ENCODE peak calls at places on chromosomes 5 and 9, in seven cellular contexts. I, H, P, U, Y, L and Q are unnamed samples.

GRCh38 chr9:129081388-129081889 is 528 bp downstream of the DOLPP1 start:
- DNase-seq in U (no peak), Y (no peak), L (peak; percentile 54), H (no peak), I (no peak), P (no peak), Q (no peak)

GRCh38 chr5:115375922-115376321 is 79.5 kb upstream of the CCDC112 start:
- DNase-seq in I (no peak), Y (no peak), L (no peak), P (no peak), H (no peak), U (no peak), Q (peak; percentile 88)

GRCh38 chr5:73496984-73497457 is 1.2 kb upstream of the BTF3 start:
- DNase-seq in U (peak; percentile 77), P (peak; percentile 40), Y (peak; percentile 27), H (peak; percentile 85), I (peak; percentile 71), L (peak; percentile 82), Q (no peak)

GRCh38 chr9:98314381-98315066 is 59.1 kb upstream of the TBC1D2 start:
- DNase-seq in H (no peak), U (no peak), Y (no peak), P (no peak), I (no peak), L (no peak), Q (no peak)

GRCh38 chr9:114312513-114312875 is 10.4 kb upstream of the ORM1 start:
- DNase-seq in Y (no peak), P (no peak), H (no peak), I (no peak), U (no peak), L (no peak), Q (peak; percentile 41)

GRCh38 chr5:39501403-39501802 is 76.6 kb upstream of the DAB2 start:
- DNase-seq in U (no peak), H (peak; percentile 32), I (no peak), Y (no peak), P (peak; percentile 71), L (no peak), Q (no peak)

GRCh38 chr9:36250079-36250478 is 8.2 kb downstream of the GNE start:
- DNase-seq in H (no peak), I (no peak), Y (no peak), L (no peak), U (no peak), P (no peak), Q (no peak)

GRCh38 chr9:134887686-134888602 is 7.3 kb downstream of the FCN2 start:
- DNase-seq in I (no peak), Y (no peak), L (no peak), U (no peak), P (no peak), H (no peak), Q (peak; percentile 42)

GRCh38 chr9:78775211-78775610 is 478.3 kb downstream of the PSAT1 start:
- DNase-seq in P (no peak), I (no peak), Y (no peak), L (peak; percentile 69), U (no peak), H (no peak), Q (no peak)

GRCh38 chr9:1429328-1429727 is 379.2 kb downstream of the DMRT2 start:
- DNase-seq in P (no peak), L (peak; percentile 20), Y (no peak), I (no peak), H (peak; percentile 24), U (no peak), Q (peak; percentile 49)

GRCh38 chr9:125674981-125675973 is 31.7 kb downstream of the MAPKAP1 start:
- DNase-seq in H (peak; percentile 72), Y (no peak), U (no peak), I (no peak), L (no peak), P (peak; percentile 63), Q (no peak)